ENCODE peak calls at places on chromosomes 2 and 18, in six cellular contexts. Q is activated T-cell treated with anti-CD3 and anti-CD28 coated beads for 48 hours, G is right lobe of liver, I is NAMALWA, W is NCI-H69, F is T follicular helper cell. V is an unnamed sample.

GRCh38 chr2:165682546-165682945 is 111.5 kb downstream of the GALNT3 start:
- DNase-seq in F (no peak), Q (no peak), G (no peak), I (no peak), W (no peak), V (no peak)

GRCh38 chr2:86500325-86500724 is 59.2 kb downstream of the KDM3A start:
- DNase-seq in F (no peak), Q (no peak), I (no peak), G (no peak), W (no peak), V (peak)

GRCh38 chr2:20093263-20094141 is 42.1 kb upstream of the LAPTM4A start:
- DNase-seq in I (peak), Q (no peak), F (no peak), W (peak), G (peak), V (no peak)

GRCh38 chr2:184695-185094 is 79.1 kb downstream of the SH3YL1 start:
- DNase-seq in W (no peak), I (no peak), F (no peak), Q (no peak), G (no peak), V (no peak)

GRCh38 chr18:6775702-6776101 is 46.2 kb downstream of the ARHGAP28 start:
- DNase-seq in W (no peak), I (no peak), Q (no peak), G (no peak), F (no peak), V (no peak)

GRCh38 chr2:103003750-103004250 is 242.0 kb downstream of the TMEM182 start:
- DNase-seq in W (no peak), F (no peak), I (no peak), Q (no peak), G (no peak), V (no peak)

GRCh38 chr2:229342376-229342775 is 71.3 kb upstream of the PID1 start:
- DNase-seq in W (no peak), I (no peak), F (no peak), Q (no peak), G (peak), V (no peak)

GRCh38 chr2:197309369-197310231 is 980 bp downstream of the ANKRD44 start:
- DNase-seq in G (peak), I (peak), F (no peak), Q (no peak), W (peak), V (peak)

GRCh38 chr2:101190753-101191516 is 39.8 kb upstream of the TBC1D8 start:
- DNase-seq in W (peak), I (no peak), Q (no peak), F (no peak), G (no peak), V (no peak)

GRCh38 chr2:71940695-71941094 is 207.0 kb downstream of the CYP26B1 start:
- DNase-seq in G (peak), Q (no peak), I (no peak), W (peak), F (no peak), V (no peak)

GRCh38 chr2:156476516-156477206 is 40.5 kb downstream of the GPD2 start:
- DNase-seq in I (no peak), G (no peak), Q (no peak), W (no peak), F (no peak), V (no peak)

GRCh38 chr2:121479882-121480522 is 50.7 kb upstream of the RNU4ATAC start:
- DNase-seq in G (no peak), I (peak), F (no peak), Q (no peak), W (peak), V (no peak)

GRCh38 chr2:69588403-69588802 is 55.1 kb downstream of the AAK1 start:
- DNase-seq in I (no peak), Q (no peak), W (no peak), F (no peak), G (no peak), V (no peak)

GRCh38 chr18:28108801-28109200 is 68.1 kb downstream of the CDH2 start:
- DNase-seq in G (no peak), W (peak), I (no peak), Q (no peak), F (no peak), V (no peak)

GRCh38 chr2:224927671-224928173 is 114.5 kb downstream of the DOCK10 start:
- DNase-seq in W (no peak), G (no peak), Q (peak), F (peak), I (no peak), V (peak)

GRCh38 chr2:122236152-122236892 is 480.9 kb downstream of the TSN start:
- DNase-seq in G (peak), W (no peak), F (no peak), I (no peak), Q (no peak), V (no peak)

GRCh38 chr2:43192039-43192438 is 34.4 kb downstream of the ZFP36L2 start:
- DNase-seq in W (no peak), Q (no peak), I (peak), G (no peak), F (no peak), V (no peak)

GRCh38 chr2:189466046-189466445 is 24.8 kb downstream of the WDR75 start:
- DNase-seq in W (no peak), F (no peak), G (no peak), Q (no peak), I (peak), V (no peak)

GRCh38 chr2:98028931-98029717 is 33.4 kb upstream of the TMEM131 start:
- DNase-seq in Q (no peak), I (no peak), W (no peak), G (no peak), F (no peak), V (no peak)

GRCh38 chr2:214904176-214904575 is 94.7 kb upstream of the BARD1 start:
- DNase-seq in F (no peak), Q (no peak), W (no peak), G (no peak), I (no peak), V (no peak)

GRCh38 chr2:70522627-70523026 is 31.0 kb downstream of the TGFA start:
- DNase-seq in I (no peak), G (no peak), Q (no peak), F (no peak), W (no peak), V (no peak)

GRCh38 chr2:69384618-69385081 is 2.4 kb downstream of the GFPT1 start:
- DNase-seq in W (no peak), F (no peak), I (no peak), G (no peak), Q (no peak), V (no peak)

GRCh38 chr2:190707726-190708125 is 58.8 kb downstream of the NAB1 start:
- DNase-seq in G (no peak), W (no peak), F (no peak), I (no peak), Q (no peak), V (no peak)

GRCh38 chr2:84885111-84885510 is 4.2 kb upstream of the TRABD2A start:
- DNase-seq in I (no peak), W (no peak), G (no peak), F (no peak), Q (no peak), V (no peak)